ENCODE peak calls at places on chromosomes 6 and 20, in seven cellular contexts. One of them, this sample, is unnamed.

GRCh38 chr20:20712004-20712473 is 405 bp downstream of the RALGAPA2 start:
- DNase-seq in NCI-H1092: peak
- DNase-seq in Panc1: no peak
- DNase-seq in AG09319: no peak
- DNase-seq in EH: no peak
- DNase-seq in CD8-positive, alpha-beta memory T cell: no peak
- DNase-seq in fibroblast of gingiva: no peak
- DNase-seq in this sample: no peak

GRCh38 chr20:45892828-45893500 is 1.8 kb downstream of the CTSA start:
- DNase-seq in NCI-H1092: no peak
- DNase-seq in Panc1: no peak
- DNase-seq in AG09319: no peak
- DNase-seq in EH: no peak
- DNase-seq in CD8-positive, alpha-beta memory T cell: peak
- DNase-seq in fibroblast of gingiva: no peak
- DNase-seq in this sample: no peak

GRCh38 chr6:112282217-112282616 is 27.9 kb upstream of the LAMA4 start:
- DNase-seq in NCI-H1092: no peak
- DNase-seq in Panc1: no peak
- DNase-seq in AG09319: no peak
- DNase-seq in EH: peak
- DNase-seq in CD8-positive, alpha-beta memory T cell: no peak
- DNase-seq in fibroblast of gingiva: peak
- DNase-seq in this sample: peak

GRCh38 chr20:22523499-22524392 is 60.6 kb downstream of the FOXA2 start:
- DNase-seq in NCI-H1092: no peak
- DNase-seq in Panc1: no peak
- DNase-seq in AG09319: no peak
- DNase-seq in EH: no peak
- DNase-seq in CD8-positive, alpha-beta memory T cell: no peak
- DNase-seq in fibroblast of gingiva: no peak
- DNase-seq in this sample: no peak

GRCh38 chr6:100455230-100456124 is 9.2 kb downstream of the SIM1 start:
- DNase-seq in NCI-H1092: no peak
- DNase-seq in Panc1: no peak
- DNase-seq in AG09319: no peak
- DNase-seq in EH: peak
- DNase-seq in CD8-positive, alpha-beta memory T cell: no peak
- DNase-seq in fibroblast of gingiva: no peak
- DNase-seq in this sample: no peak

GRCh38 chr6:46749731-46750130 is 3.0 kb downstream of the ANKRD66 start:
- DNase-seq in NCI-H1092: no peak
- DNase-seq in Panc1: no peak
- DNase-seq in AG09319: no peak
- DNase-seq in EH: no peak
- DNase-seq in CD8-positive, alpha-beta memory T cell: no peak
- DNase-seq in fibroblast of gingiva: no peak
- DNase-seq in this sample: no peak

GRCh38 chr20:57361517-57361916 is 10.5 kb downstream of the RAE1 start:
- DNase-seq in NCI-H1092: no peak
- DNase-seq in Panc1: no peak
- DNase-seq in AG09319: peak
- DNase-seq in EH: peak
- DNase-seq in CD8-positive, alpha-beta memory T cell: no peak
- DNase-seq in fibroblast of gingiva: peak
- DNase-seq in this sample: peak

GRCh38 chr6:37965964-37966676 is 146.6 kb downstream of the ZFAND3 start:
- DNase-seq in NCI-H1092: no peak
- DNase-seq in Panc1: peak
- DNase-seq in AG09319: no peak
- DNase-seq in EH: peak
- DNase-seq in CD8-positive, alpha-beta memory T cell: no peak
- DNase-seq in fibroblast of gingiva: no peak
- DNase-seq in this sample: no peak

GRCh38 chr6:53961679-53962370 is 149.4 kb upstream of the MLIP start:
- DNase-seq in NCI-H1092: no peak
- DNase-seq in Panc1: no peak
- DNase-seq in AG09319: no peak
- DNase-seq in EH: peak
- DNase-seq in CD8-positive, alpha-beta memory T cell: no peak
- DNase-seq in fibroblast of gingiva: no peak
- DNase-seq in this sample: no peak

GRCh38 chr6:46655803-46656202 is 3.0 kb downstream of the SLC25A27 start:
- DNase-seq in NCI-H1092: no peak
- DNase-seq in Panc1: no peak
- DNase-seq in AG09319: no peak
- DNase-seq in EH: no peak
- DNase-seq in CD8-positive, alpha-beta memory T cell: no peak
- DNase-seq in fibroblast of gingiva: no peak
- DNase-seq in this sample: no peak

GRCh38 chr20:4862661-4863060 is 138.6 kb downstream of the SLC23A2 start:
- DNase-seq in NCI-H1092: no peak
- DNase-seq in Panc1: no peak
- DNase-seq in AG09319: no peak
- DNase-seq in EH: no peak
- DNase-seq in CD8-positive, alpha-beta memory T cell: no peak
- DNase-seq in fibroblast of gingiva: no peak
- DNase-seq in this sample: no peak

GRCh38 chr6:151075943-151076555 is 163.7 kb upstream of the AKAP12 start:
- DNase-seq in NCI-H1092: no peak
- DNase-seq in Panc1: no peak
- DNase-seq in AG09319: no peak
- DNase-seq in EH: peak
- DNase-seq in CD8-positive, alpha-beta memory T cell: no peak
- DNase-seq in fibroblast of gingiva: no peak
- DNase-seq in this sample: no peak

GRCh38 chr20:25299801-25300200 is 51.9 kb downstream of the PYGB start:
- DNase-seq in NCI-H1092: no peak
- DNase-seq in Panc1: no peak
- DNase-seq in AG09319: no peak
- DNase-seq in EH: peak
- DNase-seq in CD8-positive, alpha-beta memory T cell: no peak
- DNase-seq in fibroblast of gingiva: no peak
- DNase-seq in this sample: no peak

GRCh38 chr20:41696428-41696827 is 78.3 kb upstream of the CHD6 start:
- DNase-seq in NCI-H1092: no peak
- DNase-seq in Panc1: no peak
- DNase-seq in AG09319: no peak
- DNase-seq in EH: peak
- DNase-seq in CD8-positive, alpha-beta memory T cell: no peak
- DNase-seq in fibroblast of gingiva: no peak
- DNase-seq in this sample: no peak